ENCODE peak calls at places on chromosomes 12 and 14, in ten cellular contexts. One of them, this sample, is unnamed.
A peak's percentile ranks its signal among the peaks of the same experiment; 100 is the strongest.

GRCh38 chr14:88384653-88385205 is 728 bp upstream of the SPATA7 start:
- DNase-seq in IMR-90: no peak
- DNase-seq in tibial artery: peak; percentile 25
- DNase-seq in upper lobe of right lung: no peak
- DNase-seq in effector memory CD4-positive, alpha-beta T cell: no peak
- DNase-seq in heart right ventricle: no peak
- DNase-seq in tibial nerve: peak; percentile 41
- DNase-seq in left lung: no peak
- DNase-seq in CD8-positive, alpha-beta memory T cell: no peak
- DNase-seq in AG09309: no peak
- DNase-seq in this sample: no peak

GRCh38 chr14:99011385-99011784 is 260.6 kb downstream of the BCL11B start:
- DNase-seq in IMR-90: no peak
- DNase-seq in tibial artery: no peak
- DNase-seq in upper lobe of right lung: no peak
- DNase-seq in effector memory CD4-positive, alpha-beta T cell: no peak
- DNase-seq in heart right ventricle: no peak
- DNase-seq in tibial nerve: no peak
- DNase-seq in left lung: no peak
- DNase-seq in CD8-positive, alpha-beta memory T cell: no peak
- DNase-seq in AG09309: no peak
- DNase-seq in this sample: no peak

GRCh38 chr12:1812650-1813302 is 7.6 kb upstream of the LRTM2 start:
- DNase-seq in IMR-90: peak; percentile 48
- DNase-seq in tibial artery: no peak
- DNase-seq in upper lobe of right lung: no peak
- DNase-seq in effector memory CD4-positive, alpha-beta T cell: no peak
- DNase-seq in heart right ventricle: peak; percentile 28
- DNase-seq in tibial nerve: peak; percentile 49
- DNase-seq in left lung: peak; percentile 77
- DNase-seq in CD8-positive, alpha-beta memory T cell: no peak
- DNase-seq in AG09309: no peak
- DNase-seq in this sample: no peak

GRCh38 chr12:8156845-8157244 is at the start of gene ZNF705A:
- DNase-seq in IMR-90: peak; percentile 87
- DNase-seq in tibial artery: no peak
- DNase-seq in upper lobe of right lung: no peak
- DNase-seq in effector memory CD4-positive, alpha-beta T cell: no peak
- DNase-seq in heart right ventricle: no peak
- DNase-seq in tibial nerve: no peak
- DNase-seq in left lung: no peak
- DNase-seq in CD8-positive, alpha-beta memory T cell: no peak
- DNase-seq in AG09309: no peak
- DNase-seq in this sample: no peak

GRCh38 chr12:123808167-123808566 is 46.1 kb downstream of the DNAH10 start:
- DNase-seq in IMR-90: peak; percentile 7
- DNase-seq in tibial artery: no peak
- DNase-seq in upper lobe of right lung: no peak
- DNase-seq in effector memory CD4-positive, alpha-beta T cell: no peak
- DNase-seq in heart right ventricle: no peak
- DNase-seq in tibial nerve: no peak
- DNase-seq in left lung: no peak
- DNase-seq in CD8-positive, alpha-beta memory T cell: no peak
- DNase-seq in AG09309: no peak
- DNase-seq in this sample: no peak

GRCh38 chr12:100611031-100611430 is 37.5 kb downstream of the GAS2L3 start:
- DNase-seq in IMR-90: peak; percentile 32
- DNase-seq in tibial artery: no peak
- DNase-seq in upper lobe of right lung: no peak
- DNase-seq in effector memory CD4-positive, alpha-beta T cell: no peak
- DNase-seq in heart right ventricle: no peak
- DNase-seq in tibial nerve: no peak
- DNase-seq in left lung: no peak
- DNase-seq in CD8-positive, alpha-beta memory T cell: no peak
- DNase-seq in AG09309: no peak
- DNase-seq in this sample: no peak

GRCh38 chr12:69645031-69645430 is 34.3 kb upstream of the LRRC10 start:
- DNase-seq in IMR-90: peak; percentile 33
- DNase-seq in tibial artery: no peak
- DNase-seq in upper lobe of right lung: no peak
- DNase-seq in effector memory CD4-positive, alpha-beta T cell: no peak
- DNase-seq in heart right ventricle: no peak
- DNase-seq in tibial nerve: no peak
- DNase-seq in left lung: no peak
- DNase-seq in CD8-positive, alpha-beta memory T cell: no peak
- DNase-seq in AG09309: no peak
- DNase-seq in this sample: no peak

GRCh38 chr14:97107070-97107469 is 309.9 kb downstream of the VRK1 start:
- DNase-seq in IMR-90: no peak
- DNase-seq in tibial artery: no peak
- DNase-seq in upper lobe of right lung: no peak
- DNase-seq in effector memory CD4-positive, alpha-beta T cell: no peak
- DNase-seq in heart right ventricle: no peak
- DNase-seq in tibial nerve: no peak
- DNase-seq in left lung: no peak
- DNase-seq in CD8-positive, alpha-beta memory T cell: no peak
- DNase-seq in AG09309: peak; percentile 21
- DNase-seq in this sample: no peak

GRCh38 chr12:105961821-105962671 is 176.7 kb downstream of the NUAK1 start:
- DNase-seq in IMR-90: peak; percentile 31
- DNase-seq in tibial artery: no peak
- DNase-seq in upper lobe of right lung: no peak
- DNase-seq in effector memory CD4-positive, alpha-beta T cell: no peak
- DNase-seq in heart right ventricle: no peak
- DNase-seq in tibial nerve: no peak
- DNase-seq in left lung: no peak
- DNase-seq in CD8-positive, alpha-beta memory T cell: no peak
- DNase-seq in AG09309: no peak
- DNase-seq in this sample: no peak

GRCh38 chr12:95074766-95075165 is 1.3 kb upstream of the NR2C1 start:
- DNase-seq in IMR-90: no peak
- DNase-seq in tibial artery: no peak
- DNase-seq in upper lobe of right lung: no peak
- DNase-seq in effector memory CD4-positive, alpha-beta T cell: no peak
- DNase-seq in heart right ventricle: no peak
- DNase-seq in tibial nerve: no peak
- DNase-seq in left lung: no peak
- DNase-seq in CD8-positive, alpha-beta memory T cell: no peak
- DNase-seq in AG09309: no peak
- DNase-seq in this sample: no peak

GRCh38 chr12:10363922-10364838 is 25.7 kb downstream of the KLRK1 start:
- DNase-seq in IMR-90: peak; percentile 41
- DNase-seq in tibial artery: peak; percentile 42
- DNase-seq in upper lobe of right lung: no peak
- DNase-seq in effector memory CD4-positive, alpha-beta T cell: no peak
- DNase-seq in heart right ventricle: no peak
- DNase-seq in tibial nerve: peak; percentile 57
- DNase-seq in left lung: peak; percentile 51
- DNase-seq in CD8-positive, alpha-beta memory T cell: no peak
- DNase-seq in AG09309: no peak
- DNase-seq in this sample: no peak

GRCh38 chr14:77309122-77309521 is 11.6 kb downstream of the POMT2 start:
- DNase-seq in IMR-90: no peak
- DNase-seq in tibial artery: no peak
- DNase-seq in upper lobe of right lung: no peak
- DNase-seq in effector memory CD4-positive, alpha-beta T cell: no peak
- DNase-seq in heart right ventricle: no peak
- DNase-seq in tibial nerve: no peak
- DNase-seq in left lung: no peak
- DNase-seq in CD8-positive, alpha-beta memory T cell: no peak
- DNase-seq in AG09309: no peak
- DNase-seq in this sample: no peak

GRCh38 chr12:109687250-109687649 is 26.4 kb upstream of the FAM222A start:
- DNase-seq in IMR-90: no peak
- DNase-seq in tibial artery: no peak
- DNase-seq in upper lobe of right lung: no peak
- DNase-seq in effector memory CD4-positive, alpha-beta T cell: no peak
- DNase-seq in heart right ventricle: no peak
- DNase-seq in tibial nerve: no peak
- DNase-seq in left lung: no peak
- DNase-seq in CD8-positive, alpha-beta memory T cell: no peak
- DNase-seq in AG09309: no peak
- DNase-seq in this sample: no peak

GRCh38 chr12:53856132-53856531 is 82.5 kb upstream of the HOXC13 start:
- DNase-seq in IMR-90: no peak
- DNase-seq in tibial artery: no peak
- DNase-seq in upper lobe of right lung: no peak
- DNase-seq in effector memory CD4-positive, alpha-beta T cell: no peak
- DNase-seq in heart right ventricle: no peak
- DNase-seq in tibial nerve: no peak
- DNase-seq in left lung: no peak
- DNase-seq in CD8-positive, alpha-beta memory T cell: no peak
- DNase-seq in AG09309: no peak
- DNase-seq in this sample: no peak
- H3K4me3 ChIP-seq in IMR-90: no peak overlapping the region
- H3K4me3 ChIP-seq in tibial artery: no peak overlapping the region
- H3K4me3 ChIP-seq in upper lobe of right lung: no peak overlapping the region
- H3K4me3 ChIP-seq in effector memory CD4-positive, alpha-beta T cell: no peak overlapping the region
- H3K4me3 ChIP-seq in heart right ventricle: no peak overlapping the region
- H3K4me3 ChIP-seq in tibial nerve: no peak overlapping the region
- H3K4me3 ChIP-seq in left lung: no peak overlapping the region
- H3K4me3 ChIP-seq in CD8-positive, alpha-beta memory T cell: no peak overlapping the region
- H3K4me3 ChIP-seq in AG09309: no peak overlapping the region
- H3K4me3 ChIP-seq in this sample: no peak overlapping the region

DNA sequence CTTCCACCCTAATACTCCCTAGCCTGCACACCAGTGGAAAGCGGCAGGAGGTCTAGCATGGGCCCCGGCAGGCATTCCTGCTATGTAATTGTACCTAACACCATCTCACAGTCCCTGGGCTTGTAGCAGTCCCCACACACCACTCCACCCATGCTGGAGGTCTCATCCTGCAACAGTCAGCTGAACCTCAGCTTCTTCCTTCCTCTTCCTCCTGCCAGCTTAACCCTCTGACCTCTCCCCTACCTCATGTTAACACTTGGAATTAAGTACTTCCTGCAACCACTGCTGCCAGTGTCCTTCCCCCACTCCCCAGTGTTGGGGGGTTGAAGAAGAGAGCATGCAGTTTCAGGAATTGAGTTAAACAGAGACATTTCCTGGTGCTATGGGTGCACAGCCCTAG is 7.6 kb downstream of the ADCY4 start:
- DNase-seq in IMR-90: no peak
- DNase-seq in tibial artery: no peak
- DNase-seq in upper lobe of right lung: no peak
- DNase-seq in effector memory CD4-positive, alpha-beta T cell: no peak
- DNase-seq in heart right ventricle: no peak
- DNase-seq in tibial nerve: no peak
- DNase-seq in left lung: no peak
- DNase-seq in CD8-positive, alpha-beta memory T cell: no peak
- DNase-seq in AG09309: no peak
- DNase-seq in this sample: no peak
- H3K4me3 ChIP-seq in IMR-90: no peak overlapping the region
- H3K4me3 ChIP-seq in tibial artery: no peak overlapping the region
- H3K4me3 ChIP-seq in upper lobe of right lung: no peak overlapping the region
- H3K4me3 ChIP-seq in effector memory CD4-positive, alpha-beta T cell: no peak overlapping the region
- H3K4me3 ChIP-seq in heart right ventricle: no peak overlapping the region
- H3K4me3 ChIP-seq in tibial nerve: no peak overlapping the region
- H3K4me3 ChIP-seq in left lung: no peak overlapping the region
- H3K4me3 ChIP-seq in CD8-positive, alpha-beta memory T cell: no peak overlapping the region
- H3K4me3 ChIP-seq in AG09309: no peak overlapping the region
- H3K4me3 ChIP-seq in this sample: no peak overlapping the region

DNA sequence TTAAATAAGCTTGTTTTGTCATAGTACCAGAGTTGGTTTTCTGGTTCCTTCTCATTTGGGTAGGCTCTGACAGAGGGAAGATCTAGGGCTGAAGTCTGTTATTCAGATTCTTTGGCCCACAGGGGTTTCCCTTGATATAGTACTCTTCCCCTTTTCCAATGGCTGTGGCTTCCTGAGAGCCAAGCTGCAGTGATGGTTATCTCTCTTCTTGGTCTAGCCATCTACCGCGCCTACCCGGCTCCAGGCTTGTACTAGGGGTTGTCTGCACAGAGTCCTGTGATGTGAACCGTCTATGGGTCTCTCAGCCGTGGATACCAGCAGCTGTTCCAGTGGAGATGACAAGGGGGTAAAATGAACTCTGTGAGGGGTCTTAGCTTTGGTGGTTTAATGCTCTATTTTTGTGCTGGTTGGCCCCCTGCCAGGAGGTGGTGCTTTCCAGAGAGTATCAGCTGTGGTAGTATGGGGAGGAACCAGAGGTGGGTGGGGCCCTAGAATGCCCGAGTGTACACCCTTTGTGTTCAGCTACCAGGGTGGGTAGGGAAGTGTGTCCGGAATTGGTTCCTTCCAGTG is 209.7 kb downstream of the GPHN start:
- DNase-seq in IMR-90: no peak
- DNase-seq in tibial artery: no peak
- DNase-seq in upper lobe of right lung: no peak
- DNase-seq in effector memory CD4-positive, alpha-beta T cell: no peak
- DNase-seq in heart right ventricle: no peak
- DNase-seq in tibial nerve: no peak
- DNase-seq in left lung: no peak
- DNase-seq in CD8-positive, alpha-beta memory T cell: no peak
- DNase-seq in AG09309: no peak
- DNase-seq in this sample: no peak
- H3K4me3 ChIP-seq in IMR-90: no peak overlapping the region
- H3K4me3 ChIP-seq in tibial artery: no peak overlapping the region
- H3K4me3 ChIP-seq in upper lobe of right lung: no peak overlapping the region
- H3K4me3 ChIP-seq in effector memory CD4-positive, alpha-beta T cell: no peak overlapping the region
- H3K4me3 ChIP-seq in heart right ventricle: no peak overlapping the region
- H3K4me3 ChIP-seq in tibial nerve: no peak overlapping the region
- H3K4me3 ChIP-seq in left lung: no peak overlapping the region
- H3K4me3 ChIP-seq in CD8-positive, alpha-beta memory T cell: no peak overlapping the region
- H3K4me3 ChIP-seq in AG09309: no peak overlapping the region
- H3K4me3 ChIP-seq in this sample: no peak overlapping the region

GRCh38 chr12:3199551-3200031 is 122.4 kb downstream of the TSPAN9 start:
- DNase-seq in IMR-90: peak; percentile 59
- DNase-seq in tibial artery: no peak
- DNase-seq in upper lobe of right lung: no peak
- DNase-seq in effector memory CD4-positive, alpha-beta T cell: no peak
- DNase-seq in heart right ventricle: peak; percentile 51
- DNase-seq in tibial nerve: no peak
- DNase-seq in left lung: no peak
- DNase-seq in CD8-positive, alpha-beta memory T cell: no peak
- DNase-seq in AG09309: no peak
- DNase-seq in this sample: no peak
- H3K4me3 ChIP-seq in IMR-90: peak overlapping the region; percentile 51
- H3K4me3 ChIP-seq in tibial artery: peak overlapping the region; percentile 50
- H3K4me3 ChIP-seq in upper lobe of right lung: peak overlapping the region; percentile 39
- H3K4me3 ChIP-seq in effector memory CD4-positive, alpha-beta T cell: no peak overlapping the region
- H3K4me3 ChIP-seq in heart right ventricle: peak overlapping the region; percentile 54
- H3K4me3 ChIP-seq in tibial nerve: peak overlapping the region; percentile 58
- H3K4me3 ChIP-seq in left lung: peak overlapping the region; percentile 27
- H3K4me3 ChIP-seq in CD8-positive, alpha-beta memory T cell: no peak overlapping the region
- H3K4me3 ChIP-seq in AG09309: peak overlapping the region; percentile 50
- H3K4me3 ChIP-seq in this sample: no peak overlapping the region

GRCh38 chr12:20383612-20384011 is 15.3 kb downstream of the PDE3A start:
- DNase-seq in IMR-90: no peak
- DNase-seq in tibial artery: no peak
- DNase-seq in upper lobe of right lung: no peak
- DNase-seq in effector memory CD4-positive, alpha-beta T cell: no peak
- DNase-seq in heart right ventricle: no peak
- DNase-seq in tibial nerve: no peak
- DNase-seq in left lung: no peak
- DNase-seq in CD8-positive, alpha-beta memory T cell: no peak
- DNase-seq in AG09309: no peak
- DNase-seq in this sample: no peak
- H3K4me3 ChIP-seq in IMR-90: no peak overlapping the region
- H3K4me3 ChIP-seq in tibial artery: peak overlapping the region; percentile 7
- H3K4me3 ChIP-seq in upper lobe of right lung: no peak overlapping the region
- H3K4me3 ChIP-seq in effector memory CD4-positive, alpha-beta T cell: no peak overlapping the region
- H3K4me3 ChIP-seq in heart right ventricle: no peak overlapping the region
- H3K4me3 ChIP-seq in tibial nerve: no peak overlapping the region
- H3K4me3 ChIP-seq in left lung: no peak overlapping the region
- H3K4me3 ChIP-seq in CD8-positive, alpha-beta memory T cell: no peak overlapping the region
- H3K4me3 ChIP-seq in AG09309: no peak overlapping the region
- H3K4me3 ChIP-seq in this sample: no peak overlapping the region

This sample was measured in CD8-positive, alpha-beta T cell.